ENCODE peak calls at places on chromosome 10, in seven cellular contexts. B is iPS DF 6.9, G is right lobe of liver, E is heart right ventricle, O is colonic mucosa, L is kidney, T is endodermal cell. F is an unnamed sample.

GRCh38 chr10:69389827-69390490 is 26.8 kb downstream of the TACR2 start:
- DNase-seq in L (no peak), E (peak), B (no peak), O (no peak), G (no peak), T (peak), F (peak)

GRCh38 chr10:11891776-11892486 is 68.8 kb downstream of the PROSER2 start:
- DNase-seq in E (no peak), B (no peak), O (no peak), G (no peak), L (no peak), T (no peak), F (no peak)

GRCh38 chr10:127850944-127851343 is 41.8 kb downstream of the CLRN3 start:
- DNase-seq in G (no peak), T (peak), E (no peak), O (no peak), L (no peak), B (no peak), F (no peak)

GRCh38 chr10:91864744-91865143 is 44.5 kb downstream of the FGFBP3 start:
- DNase-seq in E (no peak), O (no peak), B (no peak), G (no peak), L (no peak), T (no peak), F (no peak)

GRCh38 chr10:12608761-12609160 is 259.4 kb downstream of the CAMK1D start:
- DNase-seq in B (no peak), E (no peak), G (no peak), L (no peak), O (no peak), T (no peak), F (no peak)

GRCh38 chr10:110711382-110711781 is 67.2 kb downstream of the RBM20 start:
- DNase-seq in O (no peak), T (no peak), L (no peak), G (no peak), E (no peak), B (no peak), F (peak)

GRCh38 chr10:97422921-97423420 is 3.0 kb upstream of the PGAM1 start:
- DNase-seq in O (no peak), G (no peak), B (no peak), L (no peak), E (no peak), T (no peak), F (no peak)

GRCh38 chr10:110268442-110268841 is 36.3 kb downstream of the SMNDC1 start:
- DNase-seq in E (peak), G (no peak), O (no peak), L (no peak), B (no peak), T (no peak), F (no peak)

GRCh38 chr10:131811239-131812011 is 89.4 kb upstream of the PPP2R2D start:
- DNase-seq in B (no peak), T (no peak), L (no peak), G (no peak), E (no peak), O (peak), F (peak)

GRCh38 chr10:17335065-17335464 is 107.0 kb downstream of the VIM start:
- DNase-seq in T (no peak), G (no peak), E (no peak), B (no peak), L (no peak), O (no peak), F (no peak)

GRCh38 chr10:3136763-3137611 is 35.6 kb downstream of the PITRM1 start:
- DNase-seq in L (peak), O (peak), T (no peak), B (no peak), E (peak), G (no peak), F (no peak)

GRCh38 chr10:29329420-29329819 is 40.5 kb downstream of the LYZL1 start:
- DNase-seq in E (no peak), O (no peak), L (no peak), T (no peak), B (no peak), G (no peak), F (no peak)

GRCh38 chr10:132281915-132282666 is 25.7 kb downstream of the STK32C start:
- DNase-seq in O (no peak), G (peak), T (no peak), L (peak), B (no peak), E (no peak), F (no peak)

GRCh38 chr10:6919077-6919476 is 339.0 kb upstream of the PRKCQ start:
- DNase-seq in G (no peak), E (no peak), T (no peak), O (no peak), B (no peak), L (no peak), F (no peak)

GRCh38 chr10:91420868-91421267 is 10.7 kb downstream of the HECTD2 start:
- DNase-seq in B (no peak), O (no peak), T (no peak), E (no peak), G (no peak), L (no peak), F (no peak)

GRCh38 chr10:61663466-61663865 is 737 bp downstream of the CABCOCO1 start:
- DNase-seq in O (no peak), L (no peak), G (no peak), B (no peak), T (no peak), E (no peak), F (no peak)

GRCh38 chr10:76336213-76336963 is 905.0 kb downstream of the LRMDA start:
- DNase-seq in G (no peak), T (no peak), B (no peak), O (peak), L (no peak), E (no peak), F (no peak)

GRCh38 chr10:89342219-89342966 is 14.6 kb downstream of the IFIT3 start:
- DNase-seq in T (no peak), O (no peak), B (no peak), L (no peak), E (peak), G (no peak), F (no peak)

GRCh38 chr10:86708068-86708782 is 39.9 kb downstream of the LDB3 start:
- DNase-seq in G (no peak), T (peak), O (no peak), E (no peak), L (peak), B (no peak), F (no peak)
- H3K27ac ChIP-seq in G (no peak), T (no peak), O (no peak), E (peak), L (no peak), B (no peak), F (no peak)

GRCh38 chr10:34203966-34204630 is 611.0 kb downstream of the PARD3 start:
- DNase-seq in T (no peak), O (no peak), B (no peak), G (no peak), E (no peak), L (no peak), F (no peak)
- H3K27ac ChIP-seq in T (no peak), O (no peak), B (no peak), G (no peak), E (no peak), L (no peak), F (no peak)

GRCh38 chr10:73838008-73838567 is 26.7 kb upstream of the NDST2 start:
- DNase-seq in T (no peak), O (no peak), B (no peak), E (no peak), L (no peak), G (no peak), F (no peak)
- H3K27ac ChIP-seq in T (no peak), O (no peak), B (no peak), E (no peak), L (no peak), G (no peak), F (no peak)

DNA sequence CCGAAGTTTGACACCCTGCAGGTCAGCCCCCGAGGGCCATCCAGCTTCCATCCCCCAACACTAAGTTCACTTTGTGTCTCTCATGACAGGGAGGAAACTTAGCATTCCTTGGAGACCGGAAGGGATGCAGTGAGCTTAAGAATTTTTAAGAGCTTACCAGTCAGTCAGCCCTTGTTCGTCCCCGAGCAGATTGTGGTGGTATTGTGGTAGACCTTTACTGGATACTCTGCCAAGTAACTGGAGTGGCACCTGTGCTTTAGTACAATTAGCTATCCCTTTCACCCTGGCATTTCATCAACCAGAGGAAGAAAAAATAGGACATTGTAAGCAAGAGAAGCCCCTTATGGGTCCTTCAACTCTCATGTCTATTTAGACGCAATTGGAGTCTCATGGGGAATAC is 74.8 kb downstream of the NSUN6 start:
- DNase-seq in G (no peak), T (no peak), O (no peak), E (no peak), B (no peak), L (no peak), F (no peak)
- H3K27ac ChIP-seq in G (no peak), T (no peak), O (no peak), E (no peak), B (no peak), L (no peak), F (no peak)

GRCh38 chr10:30509508-30509907 is 75.5 kb downstream of the MAP3K8 start:
- DNase-seq in T (no peak), E (no peak), L (no peak), O (no peak), G (no peak), B (no peak), F (no peak)
- H3K27ac ChIP-seq in T (no peak), E (no peak), L (no peak), O (no peak), G (no peak), B (no peak), F (no peak)

DNA sequence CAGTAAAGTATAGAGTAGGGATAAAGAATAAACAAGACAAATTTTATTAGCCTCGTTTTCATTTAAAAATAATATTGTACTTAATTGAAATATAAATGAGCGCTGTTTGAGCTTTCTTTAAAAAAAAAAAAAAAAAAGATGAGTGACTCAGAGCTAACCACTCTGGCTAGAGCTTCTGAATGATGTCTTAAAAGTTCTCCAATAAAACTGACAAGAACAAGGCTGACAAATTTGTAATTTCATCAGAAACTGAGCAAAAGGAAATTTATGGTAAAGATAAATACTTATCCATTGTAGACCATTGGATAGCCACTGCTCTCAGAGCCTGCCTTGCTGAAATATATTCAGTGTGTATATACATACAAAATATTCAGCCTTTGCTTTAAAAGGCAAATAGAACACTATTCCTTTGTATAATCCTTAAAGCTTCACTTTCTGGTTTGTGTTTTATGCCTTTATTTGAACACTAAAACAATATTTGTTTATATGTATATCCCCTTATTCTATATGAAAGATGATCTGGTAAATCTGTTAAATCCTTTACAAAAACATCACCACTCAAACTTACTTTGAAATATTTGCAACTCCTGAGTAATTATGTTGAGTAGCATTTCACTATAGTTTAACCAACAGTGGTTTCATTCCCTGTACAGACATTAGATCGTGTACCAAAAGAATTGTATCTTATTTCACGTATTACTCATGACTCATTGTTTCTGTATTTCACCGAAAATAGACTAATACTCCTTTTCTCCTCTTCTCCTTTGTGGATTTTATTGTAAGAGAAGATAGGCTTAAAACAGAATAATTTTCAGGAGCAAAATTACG is 91.0 kb upstream of the OIT3 start:
- DNase-seq in B (no peak), T (no peak), O (no peak), E (no peak), L (no peak), G (no peak), F (no peak)
- H3K27ac ChIP-seq in B (no peak), T (no peak), O (no peak), E (peak), L (no peak), G (no peak), F (peak)

GRCh38 chr10:625335-625699 is 64.2 kb downstream of the DIP2C start:
- DNase-seq in L (peak), E (peak), T (peak), B (no peak), O (no peak), G (no peak), F (no peak)

GRCh38 chr10:624312-624604 is 65.2 kb downstream of the DIP2C start:
- DNase-seq in O (no peak), B (no peak), G (no peak), T (no peak), E (no peak), L (no peak), F (no peak)

GRCh38 chr10:623477-624311 is 65.8 kb downstream of the DIP2C start:
- DNase-seq in B (no peak), O (no peak), L (peak), G (no peak), E (no peak), T (no peak), F (no peak)

GRCh38 chr10:625751-626711 is 63.4 kb downstream of the DIP2C start:
- DNase-seq in G (no peak), T (peak), B (no peak), E (no peak), L (peak), O (no peak), F (no peak)

GRCh38 chr10:624605-625334 is 64.7 kb downstream of the DIP2C start:
- DNase-seq in T (peak), O (peak), E (peak), G (peak), B (no peak), L (peak), F (peak)
- H3K27ac ChIP-seq in T (peak), O (peak), E (peak), G (peak), B (no peak), L (peak), F (peak)

F was measured in SJSA1.